ENCODE peak calls at places on chromosomes 11 and 22, in six cellular contexts. C is colonic mucosa; E is mesenchymal stem cell; D is CD8-positive, alpha-beta memory T cell; I is mucosa of descending colon; O is AG09309. L is an unnamed sample.

GRCh38 chr11:69374110-69374981 is 80.4 kb downstream of the MYEOV start:
- DNase-seq in C (peak), E (no peak), D (no peak), I (peak), O (no peak), L (no peak)

GRCh38 chr22:47788461-47788860 is 1026.0 kb downstream of the TBC1D22A start:
- DNase-seq in C (no peak), E (no peak), D (no peak), I (no peak), O (no peak), L (no peak)

GRCh38 chr11:61290905-61291690 is 4.0 kb downstream of the VWCE start:
- DNase-seq in C (no peak), E (no peak), D (no peak), I (no peak), O (no peak), L (no peak)

GRCh38 chr22:43345761-43346261 is 2.6 kb upstream of the SCUBE1 start:
- DNase-seq in C (no peak), E (peak), D (no peak), I (no peak), O (no peak), L (no peak)

GRCh38 chr11:65997286-65997685 is 4.7 kb downstream of the EIF1AD start:
- DNase-seq in C (no peak), E (no peak), D (no peak), I (no peak), O (no peak), L (no peak)

GRCh38 chr11:106208795-106209194 is 131.3 kb downstream of the AASDHPPT start:
- DNase-seq in C (no peak), E (no peak), D (no peak), I (no peak), O (no peak), L (peak)

GRCh38 chr11:115194798-115195101 is 309.5 kb downstream of the CADM1 start:
- DNase-seq in C (no peak), E (no peak), D (no peak), I (no peak), O (peak), L (no peak)

GRCh38 chr11:94740975-94741707 is 27.0 kb upstream of the AMOTL1 start:
- DNase-seq in C (no peak), E (peak), D (no peak), I (no peak), O (peak), L (peak)

GRCh38 chr11:34641456-34641855 is 20.6 kb downstream of the EHF start:
- DNase-seq in C (peak), E (no peak), D (no peak), I (no peak), O (no peak), L (peak)

GRCh38 chr11:114175706-114176105 is 116.2 kb downstream of the ZBTB16 start:
- DNase-seq in C (no peak), E (no peak), D (no peak), I (no peak), O (no peak), L (no peak)

GRCh38 chr22:44304354-44304753 is 8.4 kb downstream of the SHISAL1 start:
- DNase-seq in C (no peak), E (peak), D (no peak), I (no peak), O (peak), L (no peak)

GRCh38 chr22:50507421-50507990 is at the start of gene LMF2:
- DNase-seq in C (peak), E (peak), D (peak), I (peak), O (peak), L (no peak)

GRCh38 chr11:1922411-1923113 is 3.1 kb downstream of the TNNT3 start:
- DNase-seq in C (peak), E (no peak), D (no peak), I (peak), O (no peak), L (peak)

GRCh38 chr22:32103648-32104326 is 55.3 kb downstream of the C22orf42 start:
- DNase-seq in C (no peak), E (peak), D (no peak), I (no peak), O (no peak), L (no peak)

GRCh38 chr11:12249590-12250260 is 127.6 kb upstream of the PARVA start:
- DNase-seq in C (peak), E (no peak), D (no peak), I (peak), O (no peak), L (no peak)

GRCh38 chr11:109040303-109040702 is 375.4 kb downstream of the DDX10 start:
- DNase-seq in C (no peak), E (no peak), D (no peak), I (no peak), O (no peak), L (no peak)

GRCh38 chr22:48940988-48941902 is 886.4 kb downstream of the BRD1 start:
- DNase-seq in C (peak), E (no peak), D (no peak), I (no peak), O (no peak), L (no peak)

DNA sequence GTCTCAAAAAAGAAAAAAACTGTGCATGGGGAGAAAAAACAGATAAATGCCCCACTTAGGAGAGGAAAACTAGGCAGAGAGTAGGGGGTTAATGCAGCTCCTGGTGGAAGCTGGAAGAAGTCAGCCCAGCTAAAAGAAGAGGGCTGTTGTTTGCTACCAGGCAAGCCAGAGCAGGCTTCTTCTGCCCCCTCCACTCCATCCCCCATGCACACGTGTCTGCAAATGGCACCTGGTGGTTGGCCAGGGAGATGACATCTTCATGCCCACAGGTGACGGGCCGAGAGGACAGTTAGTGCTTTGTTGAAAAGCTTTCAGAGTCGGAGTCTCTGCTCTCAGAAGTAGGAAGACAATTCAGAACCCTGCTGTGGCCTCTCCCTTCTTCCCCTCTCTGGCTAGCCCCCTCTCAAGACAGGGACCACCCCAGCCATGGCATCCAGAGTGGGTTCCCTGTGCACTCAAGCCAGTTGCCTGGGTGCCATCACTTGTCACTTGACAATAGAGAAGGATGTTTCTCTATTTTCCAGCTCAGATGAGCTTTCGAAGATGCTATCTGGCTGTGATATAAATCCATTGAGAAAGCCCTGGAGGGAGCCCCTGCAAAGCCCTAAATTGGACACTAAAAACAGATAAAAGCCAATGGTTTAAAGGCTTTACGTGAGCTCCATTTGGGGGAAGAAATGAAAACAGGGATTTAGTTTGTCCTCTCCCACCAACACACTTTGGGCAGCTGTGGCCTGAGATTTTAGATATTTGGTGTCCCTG is 142.0 kb downstream of the TRIM29 start:
- DNase-seq in C (no peak), E (no peak), D (no peak), I (no peak), O (no peak), L (no peak)
- H3K4me3 ChIP-seq in C (no peak), E (no peak), D (no peak), I (no peak), O (no peak), L (no peak)

DNA sequence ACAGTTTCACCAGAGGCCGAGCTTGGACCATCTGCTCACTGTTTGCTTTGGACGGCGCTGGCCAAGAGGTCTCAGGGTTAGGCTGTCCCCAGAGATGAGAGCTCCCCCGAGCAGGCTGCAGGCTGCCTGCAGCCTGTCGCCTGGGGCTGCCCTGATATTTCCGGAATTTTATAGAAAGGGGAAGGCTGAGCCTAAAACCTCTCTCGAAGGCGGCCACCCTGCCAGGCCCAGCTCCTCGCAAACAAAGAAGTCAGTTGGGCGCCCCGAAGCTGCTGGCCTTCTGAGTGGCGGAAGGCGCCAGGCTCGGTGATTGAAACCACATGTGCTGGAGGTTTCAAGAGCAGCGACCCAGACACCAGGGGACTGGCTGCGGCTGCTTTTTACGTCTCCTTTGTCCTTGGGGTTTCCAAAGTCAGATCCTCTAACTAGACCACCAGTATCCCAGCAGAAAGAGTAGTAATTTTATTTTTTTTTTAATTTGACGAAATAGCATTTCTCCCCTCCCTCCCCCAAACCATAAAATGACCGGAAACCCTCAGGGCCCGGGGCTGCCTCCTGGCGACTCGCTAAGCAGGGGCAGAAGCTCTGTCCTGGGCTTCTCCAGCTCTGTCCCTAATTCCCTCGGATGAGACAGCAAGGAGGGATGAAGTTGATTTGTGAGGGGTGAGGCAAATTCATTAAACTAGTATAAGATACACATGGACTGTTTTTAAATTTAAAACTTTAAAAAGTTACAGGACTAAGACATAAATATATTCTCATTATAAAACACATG is 57.4 kb downstream of the CLMP start:
- DNase-seq in C (peak), E (peak), D (no peak), I (peak), O (peak), L (peak)
- H3K4me3 ChIP-seq in C (no peak), E (peak), D (no peak), I (no peak), O (no peak), L (no peak)

GRCh38 chr22:27100789-27101188 is 443.4 kb downstream of the MIAT start:
- DNase-seq in C (no peak), E (peak), D (no peak), I (no peak), O (no peak), L (peak)
- H3K4me3 ChIP-seq in C (no peak), E (no peak), D (no peak), I (no peak), O (peak), L (no peak)

GRCh38 chr11:8285228-8285627 is 21.6 kb upstream of the LMO1 start:
- DNase-seq in C (peak), E (no peak), D (no peak), I (no peak), O (no peak), L (no peak)

GRCh38 chr11:8281266-8281665 is 17.6 kb upstream of the LMO1 start:
- DNase-seq in C (no peak), E (no peak), D (no peak), I (no peak), O (no peak), L (no peak)

GRCh38 chr11:8285796-8286195 is 22.1 kb upstream of the LMO1 start:
- DNase-seq in C (peak), E (no peak), D (no peak), I (no peak), O (no peak), L (no peak)

GRCh38 chr11:8282621-8283509 is 19.2 kb upstream of the LMO1 start:
- DNase-seq in C (no peak), E (no peak), D (no peak), I (no peak), O (no peak), L (no peak)

DNA sequence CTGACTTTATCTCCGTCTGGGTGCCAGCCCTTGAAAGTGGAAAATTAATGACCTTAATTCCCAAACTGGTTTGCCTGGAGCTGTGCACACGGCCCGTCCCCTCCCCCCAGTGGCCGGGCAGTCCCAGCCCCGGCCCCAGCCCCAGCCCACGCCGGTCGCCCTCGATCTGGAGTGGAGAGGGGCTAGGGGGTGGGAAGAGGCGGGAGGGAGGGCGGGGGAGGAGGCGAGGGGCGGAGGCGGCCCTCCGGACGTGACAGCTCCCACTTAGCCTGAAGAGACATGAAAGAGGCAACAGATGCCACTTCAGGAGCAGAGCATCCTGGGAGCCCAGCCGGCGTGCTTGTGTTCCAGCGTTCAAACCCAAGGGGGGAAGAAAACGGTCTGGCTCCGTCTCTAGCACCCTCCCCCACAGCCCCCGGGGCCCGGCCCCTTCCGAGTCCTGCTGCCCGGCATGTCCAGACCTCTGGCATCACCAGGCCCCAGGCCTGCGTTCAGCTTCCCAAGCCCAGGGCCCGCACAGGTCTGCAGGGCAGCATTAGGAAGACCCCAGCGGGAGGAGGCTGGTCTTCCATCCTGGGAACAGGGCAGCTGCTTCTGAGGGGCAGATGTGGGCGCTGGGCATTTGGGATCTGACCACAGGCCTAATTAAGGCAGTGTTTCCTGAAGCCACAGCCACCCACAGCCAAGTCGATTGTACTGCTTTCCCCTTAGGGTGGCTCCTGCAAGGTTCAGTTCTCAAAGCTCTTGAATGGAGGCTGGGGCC is 20.0 kb upstream of the LMO1 start:
- DNase-seq in C (peak), E (peak), D (no peak), I (no peak), O (no peak), L (peak)
- H3K4me3 ChIP-seq in C (no peak), E (no peak), D (no peak), I (no peak), O (no peak), L (no peak)

DNA sequence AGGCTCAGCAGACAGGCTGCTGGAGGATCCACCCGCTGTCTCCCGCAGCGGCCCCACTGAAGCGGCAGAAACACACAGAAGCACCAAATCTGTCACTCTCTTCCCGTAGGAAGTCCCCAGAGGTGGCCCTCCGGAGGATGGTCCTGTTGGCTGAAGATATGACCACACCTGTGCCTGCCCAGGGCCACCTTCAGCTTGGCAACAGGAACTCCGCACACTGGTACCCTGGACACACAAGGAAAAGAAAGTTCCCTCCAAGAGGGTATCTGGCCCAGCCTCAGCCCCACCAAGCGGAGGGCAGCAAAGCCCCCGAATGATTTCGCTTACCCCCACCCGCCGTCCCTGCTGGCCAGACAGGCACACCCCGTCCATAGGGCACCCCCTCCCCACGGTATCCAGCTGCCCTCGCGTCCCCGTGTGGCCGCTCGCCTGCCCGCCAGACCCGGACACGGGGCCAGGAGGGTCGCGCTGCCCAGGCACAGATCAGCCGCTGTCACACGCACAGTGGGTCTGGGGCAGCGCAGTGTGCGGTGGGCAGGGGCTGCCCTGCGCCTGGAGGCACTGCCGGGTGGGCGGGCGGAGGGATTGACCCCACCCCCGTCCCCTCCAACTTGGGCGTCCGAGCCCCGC is 7.0 kb downstream of the RASSF7 start:
- DNase-seq in C (no peak), E (no peak), D (no peak), I (peak), O (no peak), L (no peak)
- H3K4me3 ChIP-seq in C (peak), E (peak), D (no peak), I (peak), O (peak), L (peak)

GRCh38 chr11:84990141-84990540 is 637.0 kb downstream of the DLG2 start:
- DNase-seq in C (no peak), E (no peak), D (no peak), I (no peak), O (no peak), L (no peak)
- H3K4me3 ChIP-seq in C (no peak), E (no peak), D (no peak), I (no peak), O (no peak), L (no peak)

GRCh38 chr11:82782825-82783374 is 49.2 kb upstream of the FAM181B start:
- DNase-seq in C (no peak), E (no peak), D (no peak), I (no peak), O (no peak), L (no peak)

GRCh38 chr11:82791779-82792178 is 58.1 kb upstream of the FAM181B start:
- DNase-seq in C (no peak), E (no peak), D (no peak), I (no peak), O (no peak), L (no peak)

GRCh38 chr11:82790723-82791487 is 57.2 kb upstream of the FAM181B start:
- DNase-seq in C (no peak), E (no peak), D (no peak), I (no peak), O (no peak), L (peak)

GRCh38 chr11:82786001-82786400 is 52.3 kb upstream of the FAM181B start:
- DNase-seq in C (no peak), E (no peak), D (no peak), I (no peak), O (no peak), L (no peak)
- H3K4me3 ChIP-seq in C (no peak), E (no peak), D (no peak), I (no peak), O (no peak), L (no peak)

GRCh38 chr11:132960679-132961078 is 571.6 kb downstream of the OPCML start:
- DNase-seq in C (no peak), E (no peak), D (no peak), I (no peak), O (no peak), L (no peak)
- H3K4me3 ChIP-seq in C (no peak), E (no peak), D (no peak), I (no peak), O (no peak), L (no peak)

DNA sequence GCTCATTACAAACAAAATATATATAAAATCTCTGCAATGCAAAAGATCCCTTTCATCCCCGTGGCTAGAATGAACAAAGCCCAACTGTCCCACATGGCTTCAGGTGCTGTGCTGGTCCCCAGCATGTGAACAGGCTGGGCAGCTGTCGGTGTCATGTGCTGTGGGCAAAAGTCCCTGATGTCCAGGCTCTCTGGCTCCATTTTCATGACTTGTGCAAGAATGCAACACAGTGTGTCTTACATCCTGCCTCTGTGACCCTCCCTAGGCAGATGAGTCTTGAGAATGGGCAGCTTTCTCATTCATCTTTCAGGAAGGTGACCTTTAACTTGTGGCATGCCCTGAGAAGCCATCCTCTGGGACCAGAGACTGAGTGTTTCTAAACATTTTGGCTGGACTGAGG is 14.5 kb downstream of the GUCD1 start:
- DNase-seq in C (no peak), E (no peak), D (no peak), I (no peak), O (no peak), L (no peak)
- H3K4me3 ChIP-seq in C (no peak), E (no peak), D (no peak), I (no peak), O (no peak), L (no peak)

L was measured in hepatocyte.